ENCODE peak calls at places on chromosomes 7 and 10, in ten cellular contexts. Q is GM12865, I is T follicular helper cell, J is nephron progenitor cell, O is caudate nucleus, F is CMK, A is psoas muscle, T is NCI-H1436, B is H7, R is pons. V is an unnamed sample.

GRCh38 chr7:119335405-119335804 is 937.6 kb upstream of the KCND2 start:
- DNase-seq in J (no peak), O (no peak), I (no peak), Q (no peak), F (no peak), T (no peak), B (no peak), A (no peak), R (no peak), V (no peak)

GRCh38 chr10:34696423-34696822 is 118.7 kb downstream of the PARD3 start:
- DNase-seq in O (no peak), B (no peak), I (no peak), Q (no peak), T (no peak), R (no peak), J (no peak), A (no peak), F (no peak), V (no peak)

GRCh38 chr10:76432274-76433012 is 1001.0 kb downstream of the LRMDA start:
- DNase-seq in F (no peak), T (no peak), R (no peak), I (no peak), B (no peak), Q (no peak), O (no peak), A (peak), J (no peak), V (peak)

GRCh38 chr10:69498711-69499471 is 47.6 kb downstream of the TSPAN15 start:
- DNase-seq in A (peak), J (no peak), T (no peak), F (no peak), O (no peak), Q (no peak), R (no peak), I (no peak), B (no peak), V (peak)

GRCh38 chr10:132138596-132138995 is 48.2 kb upstream of the DPYSL4 start:
- DNase-seq in O (no peak), I (no peak), R (no peak), A (no peak), J (no peak), Q (no peak), F (no peak), T (no peak), B (no peak), V (peak)

GRCh38 chr7:151239837-151240459 is 7.7 kb downstream of the CHPF2 start:
- DNase-seq in I (no peak), T (no peak), B (no peak), Q (no peak), F (no peak), O (no peak), A (no peak), R (no peak), J (no peak), V (no peak)

GRCh38 chr7:134364619-134365037 is 47.9 kb upstream of the SLC35B4 start:
- DNase-seq in F (no peak), B (no peak), R (no peak), A (no peak), I (no peak), T (no peak), Q (no peak), J (no peak), O (no peak), V (no peak)

GRCh38 chr10:122461367-122461728 is at the start of gene HTRA1:
- DNase-seq in O (peak), I (no peak), B (peak), T (no peak), R (peak), F (no peak), Q (no peak), A (peak), J (peak), V (peak)

GRCh38 chr7:25716421-25716820 is 435.6 kb upstream of the NFE2L3 start:
- DNase-seq in Q (no peak), F (no peak), I (no peak), B (no peak), J (no peak), O (no peak), T (no peak), A (no peak), R (no peak), V (no peak)

GRCh38 chr10:118958984-118959916 is 70.3 kb upstream of the NANOS1 start:
- DNase-seq in R (peak), O (no peak), A (peak), T (peak), I (no peak), F (no peak), Q (no peak), J (no peak), B (no peak), V (peak)

GRCh38 chr10:69685426-69685801 is 55.4 kb downstream of the FAM241B start:
- DNase-seq in I (no peak), A (no peak), Q (no peak), O (no peak), B (no peak), R (no peak), T (no peak), J (no peak), F (no peak), V (no peak)

GRCh38 chr10:124249812-124250432 is 156.5 kb upstream of the CHST15 start:
- DNase-seq in F (no peak), T (peak), R (no peak), A (no peak), O (no peak), B (no peak), I (no peak), Q (peak), J (no peak), V (no peak)

GRCh38 chr7:43850348-43851116 is 18.8 kb downstream of the MRPS24 start:
- DNase-seq in B (no peak), T (no peak), A (no peak), R (no peak), I (no peak), Q (peak), J (no peak), F (no peak), O (no peak), V (no peak)

GRCh38 chr10:5522913-5523560 is 1.7 kb upstream of the CALML3 start:
- DNase-seq in R (no peak), F (no peak), Q (no peak), O (no peak), B (no peak), J (no peak), A (no peak), T (no peak), I (no peak), V (peak)

GRCh38 chr10:50367732-50368131 is 116.4 kb upstream of the ASAH2 start:
- DNase-seq in Q (peak), R (no peak), A (no peak), B (peak), O (no peak), T (no peak), I (no peak), J (peak), F (peak), V (no peak)

GRCh38 chr10:80477813-80478212 is 23.7 kb downstream of the TSPAN14 start:
- DNase-seq in R (no peak), B (no peak), O (no peak), A (no peak), I (no peak), Q (no peak), T (no peak), J (no peak), F (no peak), V (peak)

GRCh38 chr10:78656815-78657621 is 411.7 kb upstream of the ZMIZ1 start:
- DNase-seq in Q (no peak), O (no peak), A (no peak), T (no peak), B (no peak), F (no peak), I (no peak), J (peak), R (peak), V (no peak)

GRCh38 chr7:2510909-2511768 is 8.4 kb upstream of the LFNG start:
- DNase-seq in A (peak), T (no peak), O (no peak), J (no peak), F (peak), I (peak), B (peak), R (no peak), Q (peak), V (no peak)

GRCh38 chr7:93894966-93895650 is 4.6 kb upstream of the TFPI2 start:
- DNase-seq in I (no peak), F (no peak), T (no peak), R (no peak), Q (no peak), B (no peak), O (no peak), J (no peak), A (no peak), V (no peak)

GRCh38 chr10:3782456-3783312 is 2.3 kb downstream of the KLF6 start:
- DNase-seq in T (no peak), Q (peak), I (peak), A (peak), B (no peak), O (no peak), R (peak), F (no peak), J (no peak), V (peak)

GRCh38 chr10:119090026-119090808 is 9.6 kb upstream of the EIF3A start:
- DNase-seq in B (no peak), A (no peak), R (no peak), J (no peak), T (no peak), I (peak), Q (peak), F (no peak), O (no peak), V (no peak)

GRCh38 chr10:103727546-103727963 is 127.8 kb downstream of the SH3PXD2A start:
- DNase-seq in J (no peak), F (no peak), O (no peak), Q (no peak), I (no peak), A (peak), R (peak), B (no peak), T (no peak), V (no peak)

GRCh38 chr7:7795203-7795602 is 76.8 kb upstream of the RPA3 start:
- DNase-seq in R (no peak), Q (no peak), I (no peak), O (no peak), T (no peak), B (no peak), A (no peak), F (no peak), J (no peak), V (no peak)

GRCh38 chr7:28626629-28627262 is 214.4 kb downstream of the CREB5 start:
- DNase-seq in O (no peak), R (peak), A (no peak), J (peak), Q (peak), B (peak), T (peak), I (no peak), F (no peak), V (peak)

GRCh38 chr10:74988055-74988773 is 123.2 kb upstream of the SAMD8 start:
- DNase-seq in A (no peak), F (no peak), O (no peak), J (no peak), B (no peak), T (no peak), Q (no peak), R (no peak), I (no peak), V (no peak)

GRCh38 chr10:104711167-104711765 is 70.2 kb downstream of the SORCS3 start:
- DNase-seq in R (no peak), O (no peak), J (peak), T (no peak), F (no peak), A (no peak), Q (no peak), B (no peak), I (no peak), V (no peak)

GRCh38 chr7:15977663-15978062 is 291.2 kb upstream of the MEOX2 start:
- DNase-seq in B (no peak), J (no peak), I (no peak), F (no peak), O (no peak), A (no peak), Q (no peak), R (no peak), T (no peak), V (no peak)

GRCh38 chr7:33986951-33987948 is 81.9 kb downstream of the BMPER start:
- DNase-seq in R (no peak), B (no peak), F (no peak), I (no peak), A (no peak), J (no peak), T (no peak), O (no peak), Q (no peak), V (no peak)

GRCh38 chr10:36324831-36325230 is 682.7 kb upstream of the FZD8 start:
- DNase-seq in Q (no peak), T (no peak), O (no peak), J (no peak), R (no peak), A (no peak), I (no peak), B (no peak), F (no peak), V (no peak)

GRCh38 chr7:24948739-24949138 is 31.2 kb downstream of the OSBPL3 start:
- DNase-seq in B (no peak), I (no peak), J (no peak), O (no peak), F (no peak), Q (peak), R (no peak), A (no peak), T (no peak), V (no peak)

GRCh38 chr7:66185680-66186187 is 19.4 kb upstream of the TPST1 start:
- DNase-seq in O (no peak), I (no peak), Q (no peak), J (no peak), A (no peak), R (no peak), T (no peak), F (no peak), B (no peak), V (no peak)